ENCODE peak calls at places on chromosomes 6 and 20, in four cellular contexts. One of them, this sample, is unnamed. For H3K4me1, the result is how much of the 10 kb centered on the place peaks cover.

GRCh38 chr20:10780901-10781300 is 107.1 kb upstream of the JAG1 start:
- DNase-seq in H1: no peak
- DNase-seq in HepG2: no peak
- DNase-seq in GM12878: no peak
- DNase-seq in this sample: no peak

GRCh38 chr20:24634855-24635254 is 165.4 kb downstream of the SYNDIG1 start:
- DNase-seq in H1: peak
- DNase-seq in HepG2: peak
- DNase-seq in GM12878: no peak
- DNase-seq in this sample: peak

GRCh38 chr20:58888521-58889333 is 36.2 kb downstream of the GNAS start:
- DNase-seq in HepG2: peak
- DNase-seq in H1: peak
- DNase-seq in GM12878: no peak
- DNase-seq in this sample: peak

GRCh38 chr20:57851786-57852185 is 142.0 kb upstream of the PMEPA1 start:
- DNase-seq in H1: no peak
- DNase-seq in HepG2: no peak
- DNase-seq in GM12878: no peak
- DNase-seq in this sample: no peak

GRCh38 chr20:61042501-61043385 is 209.3 kb upstream of the CDH4 start:
- DNase-seq in H1: no peak
- DNase-seq in HepG2: no peak
- DNase-seq in GM12878: no peak
- DNase-seq in this sample: peak

GRCh38 chr6:47241742-47242482 is 67.8 kb downstream of the TNFRSF21 start:
- DNase-seq in H1: no peak
- DNase-seq in GM12878: no peak
- DNase-seq in HepG2: no peak
- DNase-seq in this sample: no peak

GRCh38 chr6:41553405-41553999 is 7.3 kb downstream of the FOXP4 start:
- DNase-seq in GM12878: no peak
- DNase-seq in H1: no peak
- DNase-seq in HepG2: no peak
- DNase-seq in this sample: no peak

GRCh38 chr20:63098195-63098810 is 91.5 kb upstream of the BHLHE23 start:
- DNase-seq in GM12878: no peak
- DNase-seq in H1: peak
- DNase-seq in HepG2: no peak
- DNase-seq in this sample: no peak

GRCh38 chr6:48833916-48834315 is 629.1 kb downstream of the MMUT start:
- DNase-seq in GM12878: no peak
- DNase-seq in H1: no peak
- DNase-seq in HepG2: no peak
- DNase-seq in this sample: no peak

GRCh38 chr20:61841551-61841950 is 224.1 kb downstream of the TAF4 start:
- DNase-seq in H1: no peak
- DNase-seq in GM12878: no peak
- DNase-seq in HepG2: no peak
- DNase-seq in this sample: no peak

GRCh38 chr6:79510707-79511106 is 26.5 kb downstream of the LCA5 start:
- DNase-seq in GM12878: no peak
- DNase-seq in HepG2: no peak
- DNase-seq in H1: no peak
- DNase-seq in this sample: no peak

GRCh38 chr6:107784669-107785068 is 39.4 kb downstream of the SCML4 start:
- DNase-seq in H1: peak
- DNase-seq in HepG2: no peak
- DNase-seq in GM12878: no peak
- DNase-seq in this sample: peak

GRCh38 chr6:99189823-99190721 is 159.4 kb downstream of the FAXC start:
- DNase-seq in GM12878: peak
- DNase-seq in H1: no peak
- DNase-seq in HepG2: no peak
- DNase-seq in this sample: no peak

GRCh38 chr6:33770833-33771341 is 18.0 kb downstream of the LEMD2 start:
- DNase-seq in H1: no peak
- DNase-seq in HepG2: no peak
- DNase-seq in GM12878: no peak
- DNase-seq in this sample: no peak

GRCh38 chr20:41617059-41617921 is 887 bp downstream of the CHD6 start:
- DNase-seq in H1: peak
- DNase-seq in GM12878: no peak
- DNase-seq in HepG2: peak
- DNase-seq in this sample: peak

GRCh38 chr20:33674294-33675126 is at the start of gene NECAB3:
- DNase-seq in H1: peak
- DNase-seq in HepG2: peak
- DNase-seq in GM12878: no peak
- DNase-seq in this sample: peak

GRCh38 chr20:61521680-61522420 is 269.8 kb downstream of the CDH4 start:
- DNase-seq in H1: no peak
- DNase-seq in GM12878: no peak
- DNase-seq in HepG2: no peak
- DNase-seq in this sample: peak

GRCh38 chr20:32056708-32057491 is 4.9 kb downstream of the HCK start:
- DNase-seq in H1: no peak
- DNase-seq in GM12878: no peak
- DNase-seq in HepG2: no peak
- DNase-seq in this sample: no peak

GRCh38 chr6:96631248-96631647 is 68.3 kb downstream of the FHL5 start:
- DNase-seq in HepG2: no peak
- DNase-seq in H1: no peak
- DNase-seq in GM12878: no peak
- DNase-seq in this sample: no peak

GRCh38 chr6:50825375-50826036 is 6.8 kb downstream of the TFAP2B start:
- DNase-seq in HepG2: no peak
- DNase-seq in H1: no peak
- DNase-seq in GM12878: no peak
- DNase-seq in this sample: peak

GRCh38 chr6:50821431-50822077 is 2.9 kb downstream of the TFAP2B start:
- DNase-seq in GM12878: no peak
- DNase-seq in HepG2: no peak
- DNase-seq in H1: no peak
- DNase-seq in this sample: no peak

GRCh38 chr6:50824505-50824904 is 5.8 kb downstream of the TFAP2B start:
- DNase-seq in HepG2: no peak
- DNase-seq in H1: no peak
- DNase-seq in GM12878: no peak
- DNase-seq in this sample: no peak

GRCh38 chr6:50822078-50822476 is 3.4 kb downstream of the TFAP2B start:
- DNase-seq in GM12878: no peak
- DNase-seq in HepG2: no peak
- DNase-seq in H1: no peak
- DNase-seq in this sample: no peak

DNA sequence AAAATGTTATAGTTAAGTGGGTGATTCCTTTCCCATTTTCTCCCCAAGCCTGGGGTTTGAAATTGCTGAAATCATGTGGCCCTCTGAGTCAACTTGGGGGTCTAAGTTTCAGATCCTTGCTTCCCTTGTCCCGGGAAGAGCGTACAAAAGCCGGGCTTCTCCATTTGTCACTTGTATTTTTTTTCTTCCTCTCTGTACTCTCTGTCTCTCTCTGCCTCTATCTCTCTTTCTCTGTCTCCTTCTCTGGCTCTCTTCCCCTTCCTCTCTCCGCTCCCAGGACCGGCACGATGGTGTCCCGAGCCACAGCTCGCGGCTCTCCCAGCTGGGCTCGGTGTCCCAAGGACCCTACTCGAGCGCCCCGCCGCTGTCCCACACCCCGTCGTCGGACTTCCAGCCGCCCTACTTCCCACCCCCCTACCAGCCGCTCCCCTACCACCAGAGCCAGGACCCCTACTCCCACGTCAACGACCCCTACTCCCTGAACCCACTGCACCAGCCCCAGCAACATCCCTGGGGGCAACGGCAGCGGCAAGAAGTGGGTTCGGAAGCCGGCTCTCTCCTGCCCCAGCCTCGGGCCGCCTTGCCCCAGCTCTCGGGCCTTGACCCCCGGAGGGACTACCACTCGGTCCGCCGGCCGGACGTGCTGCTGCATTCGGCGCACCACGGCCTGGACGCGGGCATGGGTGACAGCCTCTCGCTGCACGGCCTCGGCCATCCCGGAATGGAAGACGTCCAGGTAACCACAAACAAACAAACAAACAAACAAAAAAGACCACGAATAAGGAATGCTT is 4.7 kb downstream of the TFAP2B start:
- DNase-seq in HepG2: no peak
- DNase-seq in H1: no peak
- DNase-seq in GM12878: no peak
- DNase-seq in this sample: no peak
- TF ChIP-seq EZH2 in HepG2: no peak
- TF ChIP-seq EZH2 in H1: peak
- TF ChIP-seq EZH2 in GM12878: no peak
- TF ChIP-seq EZH2 in this sample: no peak

GRCh38 chr6:45156075-45156474 is 172.1 kb upstream of the RUNX2 start:
- DNase-seq in HepG2: no peak
- DNase-seq in GM12878: peak
- DNase-seq in H1: no peak
- DNase-seq in this sample: peak
- TF ChIP-seq GABPA in HepG2: no peak
- TF ChIP-seq GABPA in GM12878: no peak
- TF ChIP-seq GABPA in H1: no peak
- TF ChIP-seq GABPA in this sample: no peak

GRCh38 chr6:137316626-137317025 is 97.4 kb upstream of the IFNGR1 start:
- DNase-seq in H1: no peak
- DNase-seq in HepG2: no peak
- DNase-seq in GM12878: no peak
- DNase-seq in this sample: no peak
- H3K4me1 ChIP-seq in H1: under half
- H3K4me1 ChIP-seq in HepG2: under half
- H3K4me1 ChIP-seq in GM12878: under half
- H3K4me1 ChIP-seq in this sample: under half

DNA sequence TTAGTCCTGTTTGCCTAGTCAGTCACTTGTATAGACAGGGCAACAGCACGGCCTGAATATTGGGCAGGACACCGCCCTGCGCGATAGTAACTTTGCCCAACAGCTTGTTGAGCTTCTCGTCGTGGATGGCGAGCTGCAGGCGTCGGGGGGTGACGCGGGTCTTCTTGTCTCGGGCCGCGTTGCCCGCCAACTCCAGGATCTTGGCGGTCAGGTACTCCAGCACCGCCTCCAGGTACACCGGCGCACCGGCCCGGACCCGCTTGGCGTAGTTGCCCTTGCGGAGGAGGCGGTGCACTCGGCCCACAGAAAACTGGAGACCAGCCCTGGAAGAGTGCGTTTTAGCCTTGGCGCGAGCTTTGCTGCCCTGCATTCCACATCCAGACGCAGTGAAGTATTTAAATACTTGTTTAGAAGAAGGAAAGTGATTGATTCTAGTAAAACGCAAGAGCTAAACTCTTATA is 92.8 kb upstream of the BTN3A2 start:
- DNase-seq in GM12878: no peak
- DNase-seq in H1: peak
- DNase-seq in HepG2: no peak
- DNase-seq in this sample: no peak
- TF ChIP-seq EZH2 in GM12878: no peak
- TF ChIP-seq EZH2 in H1: no peak
- TF ChIP-seq EZH2 in HepG2: no peak
- TF ChIP-seq EZH2 in this sample: no peak